ENCODE peak calls at places on chromosomes 1 and 21, in four cellular contexts. O is endothelial cell of umbilical vein; I is activated CD4-positive, alpha-beta T cell treated with anti-CD3 and anti-CD28 coated beads, Interleukin-2, amount 50 U/mL, for 48 hours; W is effector memory CD8-positive, alpha-beta T cell. V is an unnamed sample.

GRCh38 chr1:75345538-75346292 is 211.5 kb downstream of the LHX8 start:
- DNase-seq in O (peak; percentile 95), W (no peak), I (no peak), V (no peak)

GRCh38 chr1:201383647-201384405 is 6.3 kb upstream of the TNNT2 start:
- DNase-seq in W (no peak), O (no peak), I (no peak), V (peak; percentile 96)

GRCh38 chr1:117795190-117795589 is 134.2 kb downstream of the GDAP2 start:
- DNase-seq in I (no peak), O (no peak), W (no peak), V (no peak)

GRCh38 chr1:85289207-85289847 is 12.9 kb upstream of the BCL10 start:
- DNase-seq in O (peak; percentile 70), I (peak; percentile 52), W (no peak), V (no peak)

GRCh38 chr1:40389871-40390560 is 16.5 kb downstream of the SMAP2 start:
- DNase-seq in I (no peak), W (no peak), O (no peak), V (no peak)

GRCh38 chr1:7149080-7149838 is 364.0 kb downstream of the CAMTA1 start:
- DNase-seq in O (no peak), I (no peak), W (no peak), V (no peak)

GRCh38 chr1:243322326-243322725 is 66.5 kb downstream of the SDCCAG8 start:
- DNase-seq in O (no peak), I (no peak), W (no peak), V (no peak)

GRCh38 chr1:6148497-6149241 is 31.5 kb downstream of the CHD5 start:
- DNase-seq in W (peak; percentile 31), O (peak; percentile 33), I (peak; percentile 73), V (no peak)

GRCh38 chr1:109687641-109688499 is at the start of gene GSTM1:
- DNase-seq in W (no peak), I (peak; percentile 79), O (no peak), V (no peak)

GRCh38 chr1:89125571-89126233 is at the start of gene GBP2:
- DNase-seq in O (peak; percentile 85), W (no peak), I (peak; percentile 35), V (no peak)

GRCh38 chr1:242586355-242586670 is 61.8 kb upstream of the PLD5 start:
- DNase-seq in I (no peak), O (no peak), W (no peak), V (no peak)

GRCh38 chr1:247491328-247491727 is 33.4 kb upstream of the OR2B11 start:
- DNase-seq in W (no peak), I (no peak), O (no peak), V (no peak)

GRCh38 chr1:94033849-94034248 is 87.1 kb downstream of the ABCA4 start:
- DNase-seq in I (no peak), W (no peak), O (peak; percentile 68), V (no peak)

GRCh38 chr1:231200417-231201031 is 38.7 kb downstream of the TRIM67 start:
- DNase-seq in O (no peak), W (no peak), I (no peak), V (no peak)

GRCh38 chr1:5780324-5780716 is 211.9 kb downstream of the NPHP4 start:
- DNase-seq in W (no peak), I (no peak), O (no peak), V (no peak)

GRCh38 chr21:30990514-30991304 is 47.6 kb downstream of the KRTAP19-8 start:
- DNase-seq in W (no peak), O (no peak), I (no peak), V (no peak)

GRCh38 chr1:229376521-229376920 is 33.7 kb upstream of the CCSAP start:
- DNase-seq in W (no peak), I (no peak), O (no peak), V (no peak)